ENCODE peak calls at places on chromosome 16, in nine cellular contexts. S is A673, K is bronchial epithelial cell, A is stomach, N is uterus, B is Peyer's patch, Q is DND-41, V is brain microvascular endothelial cell, Z is transverse colon. P is an unnamed sample.

GRCh38 chr16:57890752-57891111 is 80.2 kb downstream of the CNGB1 start:
- DNase-seq in S (no peak), K (no peak), A (no peak), N (no peak), B (no peak), Q (no peak), V (no peak), Z (no peak), P (no peak)

GRCh38 chr16:66223176-66223780 is 143.2 kb upstream of the CDH5 start:
- DNase-seq in S (peak; percentile 55), K (peak; percentile 28), A (no peak), N (no peak), B (no peak), Q (no peak), V (peak; percentile 52), Z (no peak), P (no peak)

GRCh38 chr16:57688987-57689771 is 5.4 kb upstream of the DRC7 start:
- DNase-seq in S (no peak), K (no peak), A (peak; percentile 70), N (peak; percentile 7), B (peak; percentile 31), Q (no peak), V (no peak), Z (no peak), P (no peak)

GRCh38 chr16:83843657-83844056 is 35.9 kb downstream of the HSBP1 start:
- DNase-seq in S (no peak), K (no peak), A (no peak), N (no peak), B (peak; percentile 71), Q (no peak), V (no peak), Z (no peak), P (no peak)

GRCh38 chr16:15954814-15955151 is 5.4 kb downstream of the ABCC1 start:
- DNase-seq in S (no peak), K (no peak), A (no peak), N (no peak), B (no peak), Q (no peak), V (no peak), Z (no peak), P (no peak)

GRCh38 chr16:7351572-7351971 is 18.9 kb downstream of the RBFOX1 start:
- DNase-seq in S (no peak), K (no peak), A (no peak), N (no peak), B (no peak), Q (no peak), V (no peak), Z (no peak), P (no peak)

GRCh38 chr16:75261590-75262078 is 10.2 kb upstream of the BCAR1 start:
- DNase-seq in S (no peak), K (no peak), A (no peak), N (peak; percentile 11), B (no peak), Q (no peak), V (no peak), Z (no peak), P (no peak)

GRCh38 chr16:54587176-54587515 is 300.6 kb upstream of the IRX3 start:
- DNase-seq in S (no peak), K (no peak), A (no peak), N (no peak), B (no peak), Q (no peak), V (no peak), Z (no peak), P (no peak)

GRCh38 chr16:35102780-35103403 is 1643.5 kb downstream of the TP53TG3F start:
- DNase-seq in S (peak; percentile 1), K (no peak), A (no peak), N (no peak), B (no peak), Q (peak; percentile 8), V (no peak), Z (no peak), P (no peak)

GRCh38 chr16:72927199-72928088 is 120.5 kb downstream of the ZFHX3 start:
- DNase-seq in S (peak; percentile 93), K (peak; percentile 91), A (no peak), N (peak; percentile 63), B (no peak), Q (peak; percentile 74), V (peak; percentile 53), Z (peak; percentile 20), P (peak; percentile 77)

GRCh38 chr16:19344224-19344801 is 58.8 kb downstream of the CLEC19A start:
- DNase-seq in S (no peak), K (peak; percentile 10), A (no peak), N (no peak), B (no peak), Q (no peak), V (no peak), Z (no peak), P (peak; percentile 51)

DNA sequence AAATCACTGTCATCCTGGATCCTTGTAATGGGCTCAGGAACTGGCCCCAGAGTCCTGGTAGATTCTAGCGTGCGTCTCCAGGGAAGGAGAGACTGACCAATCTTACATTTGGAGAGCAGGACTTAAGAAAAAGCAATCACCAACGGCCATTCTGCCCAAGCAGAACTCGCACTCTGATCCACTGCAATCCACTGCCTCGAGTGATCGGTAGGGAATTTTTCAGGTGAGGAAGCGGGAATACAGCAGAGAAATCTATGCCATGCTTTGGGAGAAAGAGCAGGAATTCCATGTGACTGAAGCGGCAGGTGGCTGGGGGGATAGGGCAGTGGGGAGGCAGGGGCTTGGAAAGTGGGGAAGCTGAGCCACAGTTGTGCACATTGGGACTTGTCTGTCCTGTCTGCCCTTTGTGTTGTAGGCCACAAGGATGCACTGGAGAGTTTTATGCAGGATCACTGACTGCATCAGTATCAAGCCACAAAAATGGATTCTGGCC is 143.9 kb upstream of the HS3ST2 start:
- DNase-seq in S (no peak), K (no peak), A (no peak), N (no peak), B (no peak), Q (no peak), V (no peak), Z (no peak), P (no peak)
- H3K4me3 ChIP-seq in S (no peak overlapping the region), K (no peak overlapping the region), A (no peak overlapping the region), N (no peak overlapping the region), B (no peak overlapping the region), Q (no peak overlapping the region), V (no peak overlapping the region), Z (no peak overlapping the region), P (no peak overlapping the region)

GRCh38 chr16:88613911-88614817 is 24.2 kb upstream of the IL17C start:
- DNase-seq in S (no peak), K (no peak), A (no peak), N (no peak), B (no peak), Q (no peak), V (no peak), Z (no peak), P (no peak)

GRCh38 chr16:88608076-88608475 is 30.3 kb upstream of the IL17C start:
- DNase-seq in S (no peak), K (no peak), A (no peak), N (no peak), B (no peak), Q (no peak), V (no peak), Z (no peak), P (no peak)

GRCh38 chr16:88610080-88610479 is 28.3 kb upstream of the IL17C start:
- DNase-seq in S (no peak), K (no peak), A (no peak), N (no peak), B (no peak), Q (no peak), V (no peak), Z (no peak), P (no peak)

GRCh38 chr16:88613293-88613692 is 25.1 kb upstream of the IL17C start:
- DNase-seq in S (no peak), K (no peak), A (no peak), N (no peak), B (no peak), Q (no peak), V (no peak), Z (no peak), P (no peak)

DNA sequence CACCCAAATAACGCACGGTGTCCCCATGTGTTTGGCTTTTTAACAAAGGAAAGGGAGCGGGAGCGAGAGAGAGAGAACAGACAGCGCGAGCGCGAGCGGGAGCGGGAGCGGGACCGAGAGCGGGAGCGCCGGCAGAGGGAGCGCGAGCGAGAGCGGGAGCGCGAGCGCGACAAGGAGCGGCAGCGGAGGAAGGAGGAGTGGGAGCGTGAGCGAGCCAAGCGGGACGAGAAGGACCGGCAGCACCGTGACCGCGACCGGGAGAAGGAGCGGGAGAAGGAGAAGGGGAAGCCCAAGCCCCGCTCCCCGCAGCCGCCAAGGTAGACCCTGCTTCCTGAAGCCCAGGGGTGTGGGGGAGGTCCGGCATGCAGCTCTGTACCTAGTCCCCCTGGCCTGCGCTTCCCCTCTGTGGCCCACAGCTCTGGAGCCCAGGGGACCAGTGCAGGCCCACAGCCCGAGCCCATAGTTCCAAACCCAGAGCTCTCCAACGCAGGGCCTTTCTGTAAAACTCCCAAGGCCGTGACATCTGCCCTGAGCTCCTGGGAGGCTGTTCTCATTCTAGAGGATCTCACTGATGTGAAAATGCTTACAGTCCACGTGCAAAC is 27.1 kb upstream of the IL17C start:
- DNase-seq in S (no peak), K (no peak), A (no peak), N (no peak), B (no peak), Q (no peak), V (no peak), Z (no peak), P (no peak)
- TF ChIP-seq CTCF in S (no peak), K (no peak), A (no peak), N (no peak), B (no peak), Q (no peak), V (no peak), Z (no peak), P (no peak)

DNA sequence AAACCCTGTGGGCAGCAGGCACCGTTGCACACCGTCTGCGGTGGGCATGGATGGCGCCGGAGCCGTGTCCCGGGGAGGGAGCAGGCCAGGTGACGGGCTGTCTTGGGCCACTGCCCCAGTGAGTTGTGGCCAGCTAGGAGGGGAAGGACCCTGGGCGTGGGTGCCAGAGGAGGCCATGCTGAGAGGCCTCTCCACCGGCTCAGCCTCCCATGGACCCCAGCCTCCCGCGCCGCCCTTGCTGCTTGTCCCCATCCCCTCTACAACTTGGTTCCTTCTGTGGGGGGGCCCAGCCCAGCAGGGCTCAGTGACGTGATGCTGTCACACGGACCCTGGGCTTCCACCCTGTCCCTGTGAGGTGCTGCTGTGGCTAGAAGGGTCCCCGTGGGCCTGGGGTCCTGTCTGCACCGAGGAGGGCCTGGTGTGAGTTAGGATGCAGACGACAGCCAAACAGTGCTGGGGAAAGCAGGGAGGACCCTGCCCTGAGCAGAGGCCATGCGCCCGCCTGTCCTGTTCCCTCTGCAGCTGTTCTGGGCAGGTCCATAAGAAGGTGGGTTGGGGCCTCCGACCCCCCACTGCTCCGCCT is 11.3 kb downstream of the UBE2I start:
- DNase-seq in S (no peak), K (no peak), A (no peak), N (no peak), B (no peak), Q (no peak), V (no peak), Z (no peak), P (no peak)
- H3K36me3 ChIP-seq in S (peaks cover 88% of the 10 kb centered on the region), K (peaks cover 43% of the 10 kb centered on the region), A (peaks cover 100% of the 10 kb centered on the region), N (no peaks in the 10 kb centered on the region), B (peaks cover 91% of the 10 kb centered on the region), Q (peaks cover 96% of the 10 kb centered on the region), V (peaks cover 82% of the 10 kb centered on the region), Z (peaks cover 60% of the 10 kb centered on the region), P (peaks cover 98% of the 10 kb centered on the region)

DNA sequence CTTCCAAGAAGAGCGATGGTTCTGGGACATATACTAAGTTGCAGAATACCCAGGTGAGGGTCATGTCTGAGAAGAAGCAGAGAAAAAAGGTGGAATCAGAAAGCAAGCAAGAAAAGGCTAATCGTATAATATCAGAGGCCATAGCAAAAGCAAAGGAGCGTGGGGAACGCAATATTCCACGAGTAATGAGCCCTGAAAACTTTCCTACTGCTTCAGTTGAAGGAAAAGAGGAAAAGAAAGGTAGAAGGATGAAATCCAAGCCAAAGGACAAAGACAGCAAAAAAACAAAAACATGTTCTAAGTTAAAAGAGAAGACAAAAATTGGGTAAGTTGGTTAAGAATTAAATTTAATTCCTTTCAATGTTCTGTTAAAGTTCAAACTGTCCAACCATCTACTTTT is 154.7 kb downstream of the CHD9 start:
- DNase-seq in S (no peak), K (no peak), A (no peak), N (no peak), B (no peak), Q (no peak), V (no peak), Z (no peak), P (no peak)
- H3K4me3 ChIP-seq in S (peak overlapping the region; percentile 56), K (peak overlapping the region; percentile 12), A (peak overlapping the region; percentile 44), N (peak overlapping the region; percentile 44), B (peak overlapping the region; percentile 41), Q (peak overlapping the region; percentile 70), V (peak overlapping the region; percentile 61), Z (peak overlapping the region; percentile 17), P (peak overlapping the region; percentile 52)

P was measured in lower lobe of right lung.